ENCODE peak calls at places on chromosome 16, in eight cellular contexts. One of them, this sample, is unnamed.

GRCh38 chr16:87295661-87296531 is 21.3 kb downstream of the C16orf95 start:
- DNase-seq in uterus: no peak
- DNase-seq in Peyer's patch: no peak
- DNase-seq in endodermal cell: peak; percentile 87
- DNase-seq in IMR-90: no peak
- DNase-seq in PC-3: no peak
- DNase-seq in colonic mucosa: peak; percentile 75
- DNase-seq in AG04450: no peak
- DNase-seq in this sample: no peak

GRCh38 chr16:8229011-8229520 is 361.2 kb downstream of the TMEM114 start:
- DNase-seq in Peyer's patch: no peak
- DNase-seq in IMR-90: no peak
- DNase-seq in PC-3: no peak
- DNase-seq in colonic mucosa: no peak
- DNase-seq in uterus: no peak
- DNase-seq in AG04450: no peak
- DNase-seq in endodermal cell: peak; percentile 61
- DNase-seq in this sample: no peak

GRCh38 chr16:81035975-81036750 is 521 bp downstream of the ATMIN start:
- DNase-seq in Peyer's patch: peak; percentile 22
- DNase-seq in uterus: peak; percentile 19
- DNase-seq in AG04450: no peak
- DNase-seq in colonic mucosa: peak; percentile 27
- DNase-seq in endodermal cell: peak; percentile 78
- DNase-seq in IMR-90: peak; percentile 11
- DNase-seq in PC-3: peak; percentile 3
- DNase-seq in this sample: peak; percentile 41

GRCh38 chr16:89169778-89170177 is 1.8 kb upstream of the CDH15 start:
- DNase-seq in uterus: no peak
- DNase-seq in colonic mucosa: no peak
- DNase-seq in Peyer's patch: no peak
- DNase-seq in IMR-90: no peak
- DNase-seq in AG04450: no peak
- DNase-seq in endodermal cell: no peak
- DNase-seq in PC-3: no peak
- DNase-seq in this sample: peak; percentile 67

GRCh38 chr16:77874347-77874746 is 86.0 kb downstream of the VAT1L start:
- DNase-seq in IMR-90: no peak
- DNase-seq in AG04450: no peak
- DNase-seq in colonic mucosa: no peak
- DNase-seq in PC-3: no peak
- DNase-seq in endodermal cell: no peak
- DNase-seq in Peyer's patch: no peak
- DNase-seq in uterus: no peak
- DNase-seq in this sample: no peak

GRCh38 chr16:55370762-55371482 is 46.9 kb downstream of the IRX6 start:
- DNase-seq in uterus: no peak
- DNase-seq in Peyer's patch: no peak
- DNase-seq in PC-3: peak; percentile 22
- DNase-seq in IMR-90: peak; percentile 8
- DNase-seq in colonic mucosa: peak; percentile 22
- DNase-seq in AG04450: no peak
- DNase-seq in endodermal cell: peak; percentile 90
- DNase-seq in this sample: peak; percentile 85

GRCh38 chr16:86452451-86452850 is 57.9 kb upstream of the FOXF1 start:
- DNase-seq in IMR-90: peak; percentile 68
- DNase-seq in AG04450: no peak
- DNase-seq in endodermal cell: no peak
- DNase-seq in uterus: no peak
- DNase-seq in colonic mucosa: no peak
- DNase-seq in PC-3: no peak
- DNase-seq in Peyer's patch: no peak
- DNase-seq in this sample: no peak

GRCh38 chr16:60729052-60729451 is 1307.2 kb downstream of the CDH8 start:
- DNase-seq in PC-3: no peak
- DNase-seq in Peyer's patch: no peak
- DNase-seq in colonic mucosa: no peak
- DNase-seq in IMR-90: no peak
- DNase-seq in endodermal cell: no peak
- DNase-seq in uterus: no peak
- DNase-seq in AG04450: no peak
- DNase-seq in this sample: no peak

GRCh38 chr16:76650579-76650978 is 373.4 kb downstream of the CNTNAP4 start:
- DNase-seq in IMR-90: no peak
- DNase-seq in PC-3: peak; percentile 79
- DNase-seq in uterus: no peak
- DNase-seq in colonic mucosa: no peak
- DNase-seq in AG04450: no peak
- DNase-seq in endodermal cell: no peak
- DNase-seq in Peyer's patch: no peak
- DNase-seq in this sample: no peak

GRCh38 chr16:11094838-11095565 is 150.6 kb downstream of the CLEC16A start:
- DNase-seq in endodermal cell: no peak
- DNase-seq in PC-3: no peak
- DNase-seq in uterus: no peak
- DNase-seq in AG04450: no peak
- DNase-seq in IMR-90: no peak
- DNase-seq in Peyer's patch: peak; percentile 35
- DNase-seq in colonic mucosa: no peak
- DNase-seq in this sample: no peak

GRCh38 chr16:89131783-89132182 is 38.1 kb downstream of the ACSF3 start:
- DNase-seq in colonic mucosa: no peak
- DNase-seq in AG04450: no peak
- DNase-seq in PC-3: no peak
- DNase-seq in IMR-90: no peak
- DNase-seq in endodermal cell: no peak
- DNase-seq in Peyer's patch: no peak
- DNase-seq in uterus: no peak
- DNase-seq in this sample: no peak

GRCh38 chr16:77599793-77600415 is 122.4 kb upstream of the NUDT7 start:
- DNase-seq in AG04450: no peak
- DNase-seq in colonic mucosa: peak; percentile 32
- DNase-seq in endodermal cell: peak; percentile 68
- DNase-seq in Peyer's patch: no peak
- DNase-seq in IMR-90: peak; percentile 47
- DNase-seq in PC-3: peak; percentile 43
- DNase-seq in uterus: no peak
- DNase-seq in this sample: no peak

GRCh38 chr16:82936941-82937551 is 310.3 kb downstream of the CDH13 start:
- DNase-seq in Peyer's patch: no peak
- DNase-seq in colonic mucosa: no peak
- DNase-seq in uterus: no peak
- DNase-seq in PC-3: no peak
- DNase-seq in IMR-90: peak; percentile 87
- DNase-seq in endodermal cell: no peak
- DNase-seq in AG04450: peak; percentile 46
- DNase-seq in this sample: no peak

GRCh38 chr16:47046726-47047602 is 73.5 kb upstream of the DNAJA2 start:
- DNase-seq in colonic mucosa: no peak
- DNase-seq in PC-3: no peak
- DNase-seq in Peyer's patch: no peak
- DNase-seq in endodermal cell: no peak
- DNase-seq in IMR-90: no peak
- DNase-seq in AG04450: no peak
- DNase-seq in uterus: no peak
- DNase-seq in this sample: no peak

GRCh38 chr16:47045459-47045858 is 72.0 kb upstream of the DNAJA2 start:
- DNase-seq in colonic mucosa: no peak
- DNase-seq in Peyer's patch: no peak
- DNase-seq in endodermal cell: no peak
- DNase-seq in AG04450: no peak
- DNase-seq in uterus: no peak
- DNase-seq in IMR-90: no peak
- DNase-seq in PC-3: no peak
- DNase-seq in this sample: no peak

GRCh38 chr16:47043200-47043599 is 69.7 kb upstream of the DNAJA2 start:
- DNase-seq in Peyer's patch: no peak
- DNase-seq in uterus: no peak
- DNase-seq in colonic mucosa: no peak
- DNase-seq in IMR-90: no peak
- DNase-seq in PC-3: no peak
- DNase-seq in endodermal cell: no peak
- DNase-seq in AG04450: no peak
- DNase-seq in this sample: no peak

GRCh38 chr16:47043970-47044684 is 70.7 kb upstream of the DNAJA2 start:
- DNase-seq in PC-3: no peak
- DNase-seq in endodermal cell: no peak
- DNase-seq in uterus: no peak
- DNase-seq in IMR-90: no peak
- DNase-seq in colonic mucosa: no peak
- DNase-seq in AG04450: no peak
- DNase-seq in Peyer's patch: no peak
- DNase-seq in this sample: no peak

DNA sequence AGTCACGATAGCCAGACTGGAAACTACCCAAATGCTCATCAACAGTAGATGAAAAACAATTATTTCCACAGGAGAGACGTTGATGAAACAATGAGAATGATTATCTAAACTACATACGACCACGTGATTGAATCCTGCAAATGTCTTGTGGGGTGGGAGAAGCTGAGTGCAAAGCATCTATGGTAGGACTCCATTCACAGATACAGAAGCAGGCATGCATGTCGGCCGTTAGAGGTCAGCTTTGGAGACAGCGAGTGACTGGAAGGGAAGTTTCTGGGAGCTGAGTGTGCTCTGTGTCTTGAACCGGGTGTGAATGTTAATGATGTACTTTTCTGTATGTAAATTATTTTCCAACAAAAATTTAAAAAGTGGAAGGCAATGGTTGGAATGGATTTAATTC is 71.5 kb upstream of the DNAJA2 start:
- DNase-seq in AG04450: no peak
- DNase-seq in PC-3: no peak
- DNase-seq in Peyer's patch: no peak
- DNase-seq in IMR-90: no peak
- DNase-seq in colonic mucosa: no peak
- DNase-seq in uterus: no peak
- DNase-seq in endodermal cell: no peak
- DNase-seq in this sample: no peak
- TF ChIP-seq CTCF in AG04450: no peak
- TF ChIP-seq CTCF in PC-3: no peak
- TF ChIP-seq CTCF in Peyer's patch: no peak
- TF ChIP-seq CTCF in IMR-90: no peak
- TF ChIP-seq CTCF in colonic mucosa: no peak
- TF ChIP-seq CTCF in uterus: no peak
- TF ChIP-seq CTCF in endodermal cell: peak; percentile 21
- TF ChIP-seq CTCF in this sample: no peak

GRCh38 chr16:84686702-84687298 is 13.0 kb upstream of the USP10 start:
- DNase-seq in endodermal cell: no peak
- DNase-seq in uterus: no peak
- DNase-seq in IMR-90: no peak
- DNase-seq in Peyer's patch: no peak
- DNase-seq in PC-3: no peak
- DNase-seq in colonic mucosa: no peak
- DNase-seq in AG04450: no peak
- DNase-seq in this sample: no peak

GRCh38 chr16:84692451-84692850 is 7.3 kb upstream of the USP10 start:
- DNase-seq in PC-3: no peak
- DNase-seq in AG04450: no peak
- DNase-seq in colonic mucosa: no peak
- DNase-seq in uterus: no peak
- DNase-seq in endodermal cell: no peak
- DNase-seq in Peyer's patch: no peak
- DNase-seq in IMR-90: no peak
- DNase-seq in this sample: no peak

GRCh38 chr16:84690088-84690819 is 9.5 kb upstream of the USP10 start:
- DNase-seq in endodermal cell: no peak
- DNase-seq in IMR-90: no peak
- DNase-seq in AG04450: no peak
- DNase-seq in Peyer's patch: no peak
- DNase-seq in uterus: no peak
- DNase-seq in PC-3: no peak
- DNase-seq in colonic mucosa: no peak
- DNase-seq in this sample: no peak

GRCh38 chr16:84687715-84688114 is 12.1 kb upstream of the USP10 start:
- DNase-seq in endodermal cell: no peak
- DNase-seq in Peyer's patch: peak; percentile 59
- DNase-seq in PC-3: peak; percentile 18
- DNase-seq in IMR-90: peak; percentile 96
- DNase-seq in uterus: no peak
- DNase-seq in AG04450: peak; percentile 67
- DNase-seq in colonic mucosa: no peak
- DNase-seq in this sample: no peak

GRCh38 chr16:84689126-84689525 is 10.7 kb upstream of the USP10 start:
- DNase-seq in PC-3: peak; percentile 35
- DNase-seq in Peyer's patch: no peak
- DNase-seq in colonic mucosa: no peak
- DNase-seq in uterus: no peak
- DNase-seq in IMR-90: peak; percentile 99
- DNase-seq in endodermal cell: no peak
- DNase-seq in AG04450: peak; percentile 83
- DNase-seq in this sample: no peak
- H3K27ac ChIP-seq in PC-3: no peak overlapping the region
- H3K27ac ChIP-seq in Peyer's patch: no peak overlapping the region
- H3K27ac ChIP-seq in colonic mucosa: no peak overlapping the region
- H3K27ac ChIP-seq in uterus: no peak overlapping the region
- H3K27ac ChIP-seq in IMR-90: peak overlapping the region; percentile 41
- H3K27ac ChIP-seq in endodermal cell: no peak overlapping the region
- H3K27ac ChIP-seq in AG04450: peak overlapping the region; percentile 80
- H3K27ac ChIP-seq in this sample: no peak overlapping the region

GRCh38 chr16:23125277-23125676 is 24.0 kb downstream of the USP31 start:
- DNase-seq in endodermal cell: no peak
- DNase-seq in uterus: no peak
- DNase-seq in colonic mucosa: no peak
- DNase-seq in IMR-90: no peak
- DNase-seq in AG04450: no peak
- DNase-seq in Peyer's patch: no peak
- DNase-seq in PC-3: no peak
- DNase-seq in this sample: no peak
- TF ChIP-seq CTCF in endodermal cell: no peak
- TF ChIP-seq CTCF in uterus: no peak
- TF ChIP-seq CTCF in colonic mucosa: no peak
- TF ChIP-seq CTCF in IMR-90: no peak
- TF ChIP-seq CTCF in AG04450: no peak
- TF ChIP-seq CTCF in Peyer's patch: no peak
- TF ChIP-seq CTCF in PC-3: no peak
- TF ChIP-seq CTCF in this sample: no peak

GRCh38 chr16:2188395-2188794 is 8.0 kb downstream of the CASKIN1 start:
- DNase-seq in Peyer's patch: no peak
- DNase-seq in colonic mucosa: no peak
- DNase-seq in endodermal cell: no peak
- DNase-seq in uterus: no peak
- DNase-seq in AG04450: no peak
- DNase-seq in IMR-90: no peak
- DNase-seq in PC-3: no peak
- DNase-seq in this sample: no peak

GRCh38 chr16:2189252-2189893 is 7.0 kb downstream of the CASKIN1 start:
- DNase-seq in IMR-90: no peak
- DNase-seq in uterus: no peak
- DNase-seq in AG04450: no peak
- DNase-seq in endodermal cell: no peak
- DNase-seq in colonic mucosa: no peak
- DNase-seq in Peyer's patch: no peak
- DNase-seq in PC-3: no peak
- DNase-seq in this sample: no peak

GRCh38 chr16:2190002-2190658 is 6.3 kb downstream of the CASKIN1 start:
- DNase-seq in uterus: no peak
- DNase-seq in AG04450: no peak
- DNase-seq in endodermal cell: no peak
- DNase-seq in colonic mucosa: no peak
- DNase-seq in IMR-90: no peak
- DNase-seq in PC-3: no peak
- DNase-seq in Peyer's patch: no peak
- DNase-seq in this sample: no peak

GRCh38 chr16:2191446-2191706 is 5.0 kb downstream of the CASKIN1 start:
- DNase-seq in Peyer's patch: no peak
- DNase-seq in endodermal cell: no peak
- DNase-seq in IMR-90: no peak
- DNase-seq in PC-3: no peak
- DNase-seq in uterus: no peak
- DNase-seq in AG04450: no peak
- DNase-seq in colonic mucosa: no peak
- DNase-seq in this sample: no peak

GRCh38 chr16:2190659-2191445 is 5.6 kb downstream of the CASKIN1 start:
- DNase-seq in IMR-90: no peak
- DNase-seq in uterus: no peak
- DNase-seq in colonic mucosa: no peak
- DNase-seq in AG04450: no peak
- DNase-seq in endodermal cell: no peak
- DNase-seq in Peyer's patch: no peak
- DNase-seq in PC-3: no peak
- DNase-seq in this sample: no peak
- H3K27ac ChIP-seq in IMR-90: no peak overlapping the region
- H3K27ac ChIP-seq in uterus: no peak overlapping the region
- H3K27ac ChIP-seq in colonic mucosa: no peak overlapping the region
- H3K27ac ChIP-seq in AG04450: no peak overlapping the region
- H3K27ac ChIP-seq in endodermal cell: no peak overlapping the region
- H3K27ac ChIP-seq in Peyer's patch: no peak overlapping the region
- H3K27ac ChIP-seq in PC-3: no peak overlapping the region
- H3K27ac ChIP-seq in this sample: no peak overlapping the region